ENCODE peak calls at places on chromosome 20, in five cellular contexts. I is epithelial cell of esophagus, O is neural crest cell, F is A549, C is T-helper 1 cell. L is an unnamed sample.

GRCh38 chr20:58039569-58040092 is 188.8 kb downstream of the ANKRD60 start:
- DNase-seq in I (no peak), O (peak), F (no peak), C (no peak), L (no peak)

GRCh38 chr20:31704225-31705119 is 18.2 kb downstream of the BCL2L1 start:
- DNase-seq in I (peak), O (no peak), F (peak), C (no peak), L (peak)

GRCh38 chr20:32456869-32457421 is 98.8 kb downstream of the ASXL1 start:
- DNase-seq in I (no peak), O (peak), F (peak), C (no peak), L (no peak)

GRCh38 chr20:35344354-35344837 is 52.2 kb upstream of the FAM83C start:
- DNase-seq in I (peak), O (no peak), F (no peak), C (no peak), L (no peak)

GRCh38 chr20:10793741-10794140 is 119.9 kb upstream of the JAG1 start:
- DNase-seq in I (no peak), O (peak), F (no peak), C (no peak), L (no peak)

GRCh38 chr20:37920270-37920669 is 17.3 kb downstream of the VSTM2L start:
- DNase-seq in I (no peak), O (no peak), F (no peak), C (no peak), L (no peak)

GRCh38 chr20:63027425-63028389 is 20.9 kb upstream of the BHLHE23 start:
- DNase-seq in I (no peak), O (no peak), F (peak), C (no peak), L (peak)

GRCh38 chr20:63690898-63691710 is 5.3 kb upstream of the TNFRSF6B start:
- DNase-seq in I (no peak), O (no peak), F (no peak), C (no peak), L (no peak)

GRCh38 chr20:5353624-5354496 is 37.1 kb upstream of the PROKR2 start:
- DNase-seq in I (peak), O (no peak), F (peak), C (no peak), L (peak)

GRCh38 chr20:252801-253200 is 4.7 kb upstream of the DEFB132 start:
- DNase-seq in I (no peak), O (no peak), F (no peak), C (no peak), L (no peak)

GRCh38 chr20:63979549-63980316 is at the start of gene SAMD10:
- DNase-seq in I (peak), O (peak), F (no peak), C (peak), L (peak)

GRCh38 chr20:63024573-63025392 is 18.0 kb upstream of the BHLHE23 start:
- DNase-seq in I (no peak), O (no peak), F (no peak), C (no peak), L (no peak)

GRCh38 chr20:15834857-15835256 is 738.4 kb downstream of the KIF16B start:
- DNase-seq in I (no peak), O (no peak), F (no peak), C (no peak), L (no peak)

GRCh38 chr20:2805682-2806350 is 5.4 kb upstream of the CPXM1 start:
- DNase-seq in I (no peak), O (no peak), F (no peak), C (no peak), L (no peak)

GRCh38 chr20:17619351-17620093 is 49.6 kb downstream of the DSTN start:
- DNase-seq in I (no peak), O (no peak), F (no peak), C (peak), L (no peak)

GRCh38 chr20:37511605-37512275 is 9.3 kb upstream of the NNAT start:
- DNase-seq in I (no peak), O (no peak), F (no peak), C (no peak), L (no peak)

GRCh38 chr20:25284131-25284601 is 36.3 kb downstream of the PYGB start:
- DNase-seq in I (no peak), O (no peak), F (no peak), C (no peak), L (no peak)

GRCh38 chr20:7387638-7388193 is 552.5 kb downstream of the HAO1 start:
- DNase-seq in I (no peak), O (no peak), F (no peak), C (no peak), L (no peak)

GRCh38 chr20:11544029-11544678 is 373.5 kb upstream of the BTBD3 start:
- DNase-seq in I (peak), O (peak), F (peak), C (no peak), L (no peak)

GRCh38 chr20:3797592-3798404 is 1.7 kb downstream of the CDC25B start:
- DNase-seq in I (peak), O (no peak), F (no peak), C (no peak), L (no peak)

GRCh38 chr20:46176744-46177378 is 58.7 kb downstream of the CD40 start:
- DNase-seq in I (no peak), O (no peak), F (no peak), C (no peak), L (no peak)

GRCh38 chr20:49872056-49872455 is 43.3 kb downstream of the SPATA2 start:
- DNase-seq in I (peak), O (no peak), F (no peak), C (no peak), L (no peak)

GRCh38 chr20:38109025-38109541 is 56.0 kb downstream of the TGM2 start:
- DNase-seq in I (no peak), O (no peak), F (no peak), C (no peak), L (no peak)

GRCh38 chr20:56801991-56802740 is 173.1 kb downstream of the TFAP2C start:
- DNase-seq in I (no peak), O (no peak), F (no peak), C (no peak), L (no peak)

GRCh38 chr20:53445276-53445675 is 148.4 kb downstream of the ZNF217 start:
- DNase-seq in I (no peak), O (no peak), F (no peak), C (no peak), L (no peak)

GRCh38 chr20:5784735-5785134 is 34.5 kb downstream of the SHLD1 start:
- DNase-seq in I (peak), O (no peak), F (no peak), C (no peak), L (no peak)

GRCh38 chr20:20593447-20594170 is 118.8 kb downstream of the RALGAPA2 start:
- DNase-seq in I (peak), O (peak), F (peak), C (no peak), L (peak)

GRCh38 chr20:44033873-44034272 is 119.2 kb downstream of the TOX2 start:
- DNase-seq in I (no peak), O (no peak), F (no peak), C (no peak), L (no peak)

GRCh38 chr20:37807901-37808751 is 94.8 kb upstream of the VSTM2L start:
- DNase-seq in I (no peak), O (no peak), F (no peak), C (no peak), L (no peak)

GRCh38 chr20:51359947-51360346 is 182.6 kb downstream of the NFATC2 start:
- DNase-seq in I (no peak), O (no peak), F (no peak), C (no peak), L (no peak)

GRCh38 chr20:37342231-37343177 is 3.4 kb upstream of the SRC start:
- DNase-seq in I (no peak), O (no peak), F (peak), C (no peak), L (no peak)

GRCh38 chr20:35111141-35111888 is 18.7 kb upstream of the TRPC4AP start:
- DNase-seq in I (peak), O (no peak), F (no peak), C (no peak), L (no peak)

GRCh38 chr20:60088236-60088635 is 130.0 kb downstream of the CDH26 start:
- DNase-seq in I (no peak), O (no peak), F (no peak), C (no peak), L (no peak)

GRCh38 chr20:50590348-50590664 is 80.1 kb downstream of the PTPN1 start:
- DNase-seq in I (no peak), O (no peak), F (no peak), C (no peak), L (no peak)

L was measured in SW 1271.